ENCODE peak calls at places on chromosomes 5 and 9, in five cellular contexts. E is EL; J is AG08396; L is activated naive CD4-positive, alpha-beta T cell treated with anti-CD3 and anti-CD28 coated beads, Interleukin-2, amount 50 U/mL, for 16 hours; T is NCI-H1930. P is an unnamed sample.
A peak's percentile ranks its signal among the peaks of the same experiment; 100 is the strongest.

GRCh38 chr9:132169672-132170392 is 8.0 kb downstream of the NTNG2 start:
- DNase-seq in T (peak; percentile 57), E (peak; percentile 57), J (peak; percentile 77), L (peak; percentile 56), P (peak; percentile 64)

GRCh38 chr9:131111854-131112311 is 13.5 kb upstream of the NUP214 start:
- DNase-seq in E (no peak), J (no peak), L (no peak), T (no peak), P (no peak)

GRCh38 chr9:76799481-76799880 is 35.2 kb downstream of the PCA3 start:
- DNase-seq in E (no peak), T (no peak), L (no peak), J (no peak), P (no peak)

GRCh38 chr5:169527863-169528262 is 55.7 kb upstream of the SPDL1 start:
- DNase-seq in L (no peak), J (no peak), E (no peak), T (no peak), P (no peak)

GRCh38 chr9:111566234-111566633 is 33.2 kb downstream of the PTGR1 start:
- DNase-seq in E (peak; percentile 12), T (no peak), J (no peak), L (no peak), P (no peak)

GRCh38 chr9:129145841-129146292 is 32.2 kb downstream of the IER5L start:
- DNase-seq in L (no peak), J (peak; percentile 89), T (no peak), E (peak; percentile 98), P (peak; percentile 64)

GRCh38 chr9:122191519-122191918 is 31.8 kb downstream of the MORN5 start:
- DNase-seq in E (no peak), T (no peak), L (no peak), J (no peak), P (no peak)

GRCh38 chr9:101130089-101130488 is 101.6 kb downstream of the PLPPR1 start:
- DNase-seq in L (no peak), J (no peak), E (no peak), T (no peak), P (no peak)

GRCh38 chr9:124267271-124267807 is 9.6 kb downstream of the NEK6 start:
- DNase-seq in J (no peak), E (peak; percentile 89), L (no peak), T (no peak), P (peak; percentile 52)

GRCh38 chr9:108412755-108413154 is 443.0 kb downstream of the ACTL7B start:
- DNase-seq in E (peak; percentile 49), J (no peak), L (no peak), T (no peak), P (peak; percentile 5)

GRCh38 chr5:156076912-156077311 is 250.1 kb upstream of the SGCD start:
- DNase-seq in J (no peak), T (no peak), L (no peak), E (no peak), P (no peak)

P was measured in HTR-8/SVneo.